ENCODE peak calls at places on chromosomes 2 and 18, in six cellular contexts. One of them, this sample, is unnamed.

GRCh38 chr2:241272298-241272721 is 43.2 kb downstream of the HDLBP start:
- DNase-seq in adrenal gland: peak; percentile 49
- DNase-seq in endothelial cell: peak; percentile 51
- DNase-seq in Calu3: peak; percentile 9
- DNase-seq in HFFc6: no peak
- DNase-seq in AG09309: no peak
- DNase-seq in this sample: no peak

GRCh38 chr2:238389985-238390682 is 36.6 kb upstream of the ASB1 start:
- DNase-seq in adrenal gland: no peak
- DNase-seq in endothelial cell: peak; percentile 35
- DNase-seq in Calu3: peak; percentile 36
- DNase-seq in HFFc6: no peak
- DNase-seq in AG09309: no peak
- DNase-seq in this sample: no peak

GRCh38 chr2:233349005-233349998 is 5.0 kb upstream of the DGKD start:
- DNase-seq in adrenal gland: peak; percentile 35
- DNase-seq in endothelial cell: no peak
- DNase-seq in Calu3: peak; percentile 6
- DNase-seq in HFFc6: no peak
- DNase-seq in AG09309: no peak
- DNase-seq in this sample: no peak

GRCh38 chr2:176110975-176111663 is 4.0 kb downstream of the HOXD11 start:
- DNase-seq in adrenal gland: peak; percentile 60
- DNase-seq in endothelial cell: peak; percentile 83
- DNase-seq in Calu3: no peak
- DNase-seq in HFFc6: no peak
- DNase-seq in AG09309: no peak
- DNase-seq in this sample: no peak

GRCh38 chr18:7000484-7001096 is 117.0 kb downstream of the LAMA1 start:
- DNase-seq in adrenal gland: no peak
- DNase-seq in endothelial cell: no peak
- DNase-seq in Calu3: no peak
- DNase-seq in HFFc6: no peak
- DNase-seq in AG09309: no peak
- DNase-seq in this sample: peak; percentile 4

GRCh38 chr18:69127844-69128486 is 272.7 kb upstream of the DOK6 start:
- DNase-seq in adrenal gland: no peak
- DNase-seq in endothelial cell: no peak
- DNase-seq in Calu3: no peak
- DNase-seq in HFFc6: no peak
- DNase-seq in AG09309: no peak
- DNase-seq in this sample: no peak

GRCh38 chr2:200376422-200377142 is 70.1 kb downstream of the SPATS2L start:
- DNase-seq in adrenal gland: peak; percentile 12
- DNase-seq in endothelial cell: no peak
- DNase-seq in Calu3: no peak
- DNase-seq in HFFc6: no peak
- DNase-seq in AG09309: peak; percentile 52
- DNase-seq in this sample: no peak

GRCh38 chr2:53786371-53787254 is at the start of the genes ASB3 and ERLEC1:
- DNase-seq in adrenal gland: peak; percentile 93
- DNase-seq in endothelial cell: peak; percentile 86
- DNase-seq in Calu3: peak; percentile 90
- DNase-seq in HFFc6: peak; percentile 79
- DNase-seq in AG09309: peak; percentile 37
- DNase-seq in this sample: peak; percentile 64

GRCh38 chr2:190714958-190715357 is 66.1 kb downstream of the NAB1 start:
- DNase-seq in adrenal gland: no peak
- DNase-seq in endothelial cell: no peak
- DNase-seq in Calu3: peak; percentile 10
- DNase-seq in HFFc6: peak; percentile 15
- DNase-seq in AG09309: no peak
- DNase-seq in this sample: no peak

GRCh38 chr2:104240984-104241383 is 612.9 kb upstream of the POU3F3 start:
- DNase-seq in adrenal gland: no peak
- DNase-seq in endothelial cell: no peak
- DNase-seq in Calu3: no peak
- DNase-seq in HFFc6: no peak
- DNase-seq in AG09309: no peak
- DNase-seq in this sample: no peak

GRCh38 chr2:188439986-188440385 is 148.3 kb downstream of the GULP1 start:
- DNase-seq in adrenal gland: no peak
- DNase-seq in endothelial cell: no peak
- DNase-seq in Calu3: no peak
- DNase-seq in HFFc6: no peak
- DNase-seq in AG09309: no peak
- DNase-seq in this sample: no peak

GRCh38 chr2:47808614-47809013 is 25.7 kb downstream of the MSH6 start:
- DNase-seq in adrenal gland: no peak
- DNase-seq in endothelial cell: no peak
- DNase-seq in Calu3: no peak
- DNase-seq in HFFc6: no peak
- DNase-seq in AG09309: no peak
- DNase-seq in this sample: no peak

GRCh38 chr2:151973901-151974199 is 125.0 kb downstream of the CACNB4 start:
- DNase-seq in adrenal gland: no peak
- DNase-seq in endothelial cell: peak; percentile 45
- DNase-seq in Calu3: no peak
- DNase-seq in HFFc6: no peak
- DNase-seq in AG09309: no peak
- DNase-seq in this sample: no peak

GRCh38 chr18:66344227-66344626 is 259.7 kb downstream of the CDH19 start:
- DNase-seq in adrenal gland: no peak
- DNase-seq in endothelial cell: no peak
- DNase-seq in Calu3: no peak
- DNase-seq in HFFc6: no peak
- DNase-seq in AG09309: no peak
- DNase-seq in this sample: no peak

GRCh38 chr18:80247403-80247916 is at the start of gene PARD6G:
- DNase-seq in adrenal gland: peak; percentile 82
- DNase-seq in endothelial cell: peak; percentile 80
- DNase-seq in Calu3: peak; percentile 59
- DNase-seq in HFFc6: peak; percentile 52
- DNase-seq in AG09309: no peak
- DNase-seq in this sample: peak; percentile 16

GRCh38 chr2:38602136-38602731 is 494 bp downstream of the HNRNPLL start:
- DNase-seq in adrenal gland: peak; percentile 35
- DNase-seq in endothelial cell: peak; percentile 57
- DNase-seq in Calu3: peak; percentile 35
- DNase-seq in HFFc6: no peak
- DNase-seq in AG09309: no peak
- DNase-seq in this sample: no peak

GRCh38 chr18:70499218-70499691 is 210.4 kb downstream of the SOCS6 start:
- DNase-seq in adrenal gland: no peak
- DNase-seq in endothelial cell: no peak
- DNase-seq in Calu3: no peak
- DNase-seq in HFFc6: no peak
- DNase-seq in AG09309: no peak
- DNase-seq in this sample: no peak

GRCh38 chr2:27071990-27072830 is 756 bp upstream of the OST4 start:
- DNase-seq in adrenal gland: peak; percentile 54
- DNase-seq in endothelial cell: no peak
- DNase-seq in Calu3: no peak
- DNase-seq in HFFc6: no peak
- DNase-seq in AG09309: no peak
- DNase-seq in this sample: no peak

GRCh38 chr2:96899084-96899735 is 29.3 kb upstream of the SEMA4C start:
- DNase-seq in adrenal gland: peak; percentile 94
- DNase-seq in endothelial cell: no peak
- DNase-seq in Calu3: no peak
- DNase-seq in HFFc6: peak; percentile 19
- DNase-seq in AG09309: no peak
- DNase-seq in this sample: no peak

GRCh38 chr2:70627499-70627898 is 73.9 kb upstream of the TGFA start:
- DNase-seq in adrenal gland: no peak
- DNase-seq in endothelial cell: no peak
- DNase-seq in Calu3: peak; percentile 48
- DNase-seq in HFFc6: no peak
- DNase-seq in AG09309: no peak
- DNase-seq in this sample: no peak

GRCh38 chr2:45649457-45649854 is 2.0 kb upstream of the PRKCE start:
- DNase-seq in adrenal gland: no peak
- DNase-seq in endothelial cell: no peak
- DNase-seq in Calu3: no peak
- DNase-seq in HFFc6: no peak
- DNase-seq in AG09309: no peak
- DNase-seq in this sample: no peak

GRCh38 chr2:11767779-11768178 is 21.3 kb downstream of the LPIN1 start:
- DNase-seq in adrenal gland: no peak
- DNase-seq in endothelial cell: no peak
- DNase-seq in Calu3: no peak
- DNase-seq in HFFc6: no peak
- DNase-seq in AG09309: no peak
- DNase-seq in this sample: no peak

GRCh38 chr2:40369619-40370397 is 82.1 kb downstream of the SLC8A1 start:
- DNase-seq in adrenal gland: no peak
- DNase-seq in endothelial cell: no peak
- DNase-seq in Calu3: no peak
- DNase-seq in HFFc6: peak; percentile 73
- DNase-seq in AG09309: no peak
- DNase-seq in this sample: no peak

GRCh38 chr2:40363631-40364030 is 88.3 kb downstream of the SLC8A1 start:
- DNase-seq in adrenal gland: no peak
- DNase-seq in endothelial cell: no peak
- DNase-seq in Calu3: no peak
- DNase-seq in HFFc6: no peak
- DNase-seq in AG09309: no peak
- DNase-seq in this sample: no peak

GRCh38 chr2:40367032-40367431 is 84.9 kb downstream of the SLC8A1 start:
- DNase-seq in adrenal gland: no peak
- DNase-seq in endothelial cell: no peak
- DNase-seq in Calu3: no peak
- DNase-seq in HFFc6: no peak
- DNase-seq in AG09309: no peak
- DNase-seq in this sample: no peak

GRCh38 chr2:40364143-40364903 is 87.6 kb downstream of the SLC8A1 start:
- DNase-seq in adrenal gland: no peak
- DNase-seq in endothelial cell: no peak
- DNase-seq in Calu3: no peak
- DNase-seq in HFFc6: peak; percentile 24
- DNase-seq in AG09309: no peak
- DNase-seq in this sample: no peak

GRCh38 chr2:40367652-40368051 is 84.2 kb downstream of the SLC8A1 start:
- DNase-seq in adrenal gland: no peak
- DNase-seq in endothelial cell: no peak
- DNase-seq in Calu3: no peak
- DNase-seq in HFFc6: peak; percentile 81
- DNase-seq in AG09309: no peak
- DNase-seq in this sample: no peak
- TF ChIP-seq CTCF in adrenal gland: no peak
- TF ChIP-seq CTCF in endothelial cell: no peak
- TF ChIP-seq CTCF in Calu3: no peak
- TF ChIP-seq CTCF in HFFc6: no peak
- TF ChIP-seq CTCF in AG09309: no peak
- TF ChIP-seq CTCF in this sample: no peak

GRCh38 chr18:76475450-76476203 is 19.4 kb downstream of the ZNF516 start:
- DNase-seq in adrenal gland: no peak
- DNase-seq in endothelial cell: no peak
- DNase-seq in Calu3: no peak
- DNase-seq in HFFc6: no peak
- DNase-seq in AG09309: no peak
- DNase-seq in this sample: no peak
- TF ChIP-seq CTCF in adrenal gland: peak; percentile 28
- TF ChIP-seq CTCF in endothelial cell: no peak
- TF ChIP-seq CTCF in Calu3: no peak
- TF ChIP-seq CTCF in HFFc6: peak; percentile 68
- TF ChIP-seq CTCF in AG09309: no peak
- TF ChIP-seq CTCF in this sample: peak; percentile 6

DNA sequence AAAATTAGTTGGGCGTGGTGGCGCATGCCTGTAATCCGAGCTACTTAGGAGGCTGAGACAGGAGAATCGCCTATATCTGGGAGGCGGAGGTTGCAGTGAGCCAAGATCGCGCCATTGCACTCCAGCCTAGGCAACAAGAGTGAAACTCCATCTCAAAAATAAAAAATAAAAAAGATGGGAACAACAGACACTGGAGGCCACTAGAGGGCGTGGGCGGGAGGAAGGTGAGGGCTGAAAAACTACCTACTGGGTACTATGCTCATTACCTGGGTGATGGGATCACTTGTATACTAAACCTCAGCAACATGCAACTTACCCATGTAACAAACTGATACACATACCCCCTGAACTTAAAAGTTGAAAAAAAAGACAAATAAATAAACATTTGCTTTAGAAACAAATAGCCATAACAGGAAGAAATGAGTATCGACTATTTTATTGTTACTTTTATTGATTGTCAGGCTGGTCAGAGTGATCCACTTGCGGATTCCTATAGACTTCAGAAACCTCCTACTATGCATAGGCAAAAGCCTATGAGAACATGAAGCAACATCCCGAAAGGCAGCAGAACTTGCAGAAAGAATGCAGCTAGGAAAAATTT is 61.0 kb downstream of the TMEM163 start:
- DNase-seq in adrenal gland: no peak
- DNase-seq in endothelial cell: peak; percentile 28
- DNase-seq in Calu3: peak; percentile 63
- DNase-seq in HFFc6: no peak
- DNase-seq in AG09309: no peak
- DNase-seq in this sample: no peak
- TF ChIP-seq CTCF in adrenal gland: peak; percentile 54
- TF ChIP-seq CTCF in endothelial cell: peak; percentile 78
- TF ChIP-seq CTCF in Calu3: peak; percentile 71
- TF ChIP-seq CTCF in HFFc6: peak; percentile 77
- TF ChIP-seq CTCF in AG09309: peak; percentile 56
- TF ChIP-seq CTCF in this sample: no peak

GRCh38 chr2:29206941-29207340 is 91.7 kb downstream of the CLIP4 start:
- DNase-seq in adrenal gland: no peak
- DNase-seq in endothelial cell: no peak
- DNase-seq in Calu3: no peak
- DNase-seq in HFFc6: no peak
- DNase-seq in AG09309: no peak
- DNase-seq in this sample: no peak
- TF ChIP-seq CTCF in adrenal gland: no peak
- TF ChIP-seq CTCF in endothelial cell: no peak
- TF ChIP-seq CTCF in Calu3: no peak
- TF ChIP-seq CTCF in HFFc6: no peak
- TF ChIP-seq CTCF in AG09309: no peak
- TF ChIP-seq CTCF in this sample: no peak

GRCh38 chr2:43239981-43240761 is 13.8 kb upstream of the ZFP36L2 start:
- DNase-seq in adrenal gland: no peak
- DNase-seq in endothelial cell: no peak
- DNase-seq in Calu3: no peak
- DNase-seq in HFFc6: no peak
- DNase-seq in AG09309: no peak
- DNase-seq in this sample: no peak
- TF ChIP-seq CTCF in adrenal gland: no peak
- TF ChIP-seq CTCF in endothelial cell: no peak
- TF ChIP-seq CTCF in Calu3: no peak
- TF ChIP-seq CTCF in HFFc6: peak; percentile 47
- TF ChIP-seq CTCF in AG09309: peak; percentile 20
- TF ChIP-seq CTCF in this sample: no peak

This sample was measured in AG09319.